ENCODE peak calls at places on chromosome 12, in nine cellular contexts. C is activated CD8-positive, alpha-beta T cell treated with anti-CD3 and anti-CD28 coated beads, Interleukin-2, amount 10 ng/mL, durations not matched to agents 7 days and 5 days; V is nephron progenitor cell; U is anterior cingulate cortex; G is fibroblast of the conjunctiva; H is RCC 7860; O is smooth muscle cell of the brain vasculature; N is HT1080; T is hepatic stellate cell. D is an unnamed sample.

GRCh38 chr12:103929909-103930786 is at the start of gene HSP90B1:
- DNase-seq in C (peak), V (peak), U (peak), G (peak), H (peak), O (peak), N (peak), T (peak), D (peak)

GRCh38 chr12:48390026-48390425 is 39.3 kb upstream of the ZNF641 start:
- DNase-seq in C (no peak), V (no peak), U (no peak), G (no peak), H (no peak), O (no peak), N (no peak), T (no peak), D (no peak)

GRCh38 chr12:71870409-71870808 is 30.9 kb downstream of the TBC1D15 start:
- DNase-seq in C (no peak), V (no peak), U (no peak), G (no peak), H (no peak), O (no peak), N (no peak), T (no peak), D (no peak)

GRCh38 chr12:4562034-4562657 is at the start of gene DYRK4:
- DNase-seq in C (no peak), V (peak), U (peak), G (peak), H (no peak), O (peak), N (no peak), T (peak), D (no peak)

GRCh38 chr12:7645395-7646177 is 20.1 kb downstream of the APOBEC1 start:
- DNase-seq in C (peak), V (peak), U (no peak), G (no peak), H (peak), O (peak), N (peak), T (peak), D (peak)

GRCh38 chr12:17334784-17335183 is 728.8 kb upstream of the LMO3 start:
- DNase-seq in C (no peak), V (no peak), U (no peak), G (no peak), H (no peak), O (no peak), N (no peak), T (no peak), D (no peak)

GRCh38 chr12:49990269-49990668 is 17.5 kb downstream of the AQP6 start:
- DNase-seq in C (no peak), V (no peak), U (no peak), G (peak), H (no peak), O (no peak), N (no peak), T (no peak), D (peak)

GRCh38 chr12:13816394-13816793 is 165.0 kb downstream of the GRIN2B start:
- DNase-seq in C (no peak), V (no peak), U (peak), G (no peak), H (no peak), O (no peak), N (no peak), T (no peak), D (no peak)

GRCh38 chr12:56636118-56636674 is 6.1 kb upstream of the BAZ2A start:
- DNase-seq in C (peak), V (peak), U (peak), G (peak), H (peak), O (peak), N (peak), T (peak), D (peak)

GRCh38 chr12:104138747-104139186 is 757 bp upstream of the NFYB start:
- DNase-seq in C (no peak), V (peak), U (peak), G (no peak), H (no peak), O (no peak), N (no peak), T (no peak), D (no peak)

GRCh38 chr12:93514853-93515252 is 47.5 kb downstream of the MRPL42 start:
- DNase-seq in C (no peak), V (no peak), U (no peak), G (peak), H (peak), O (no peak), N (peak), T (peak), D (peak)

GRCh38 chr12:47878918-47879481 is 25.8 kb downstream of the VDR start:
- DNase-seq in C (no peak), V (no peak), U (no peak), G (no peak), H (no peak), O (no peak), N (no peak), T (no peak), D (no peak)

GRCh38 chr12:131045705-131046460 is 92.2 kb downstream of the ADGRD1 start:
- DNase-seq in C (no peak), V (no peak), U (no peak), G (no peak), H (no peak), O (no peak), N (no peak), T (no peak), D (no peak)

GRCh38 chr12:47802312-47802711 is 17.4 kb downstream of the HDAC7 start:
- DNase-seq in C (no peak), V (no peak), U (no peak), G (no peak), H (no peak), O (no peak), N (no peak), T (no peak), D (no peak)

GRCh38 chr12:129868566-129868965 is 35.3 kb downstream of the TMEM132D start:
- DNase-seq in C (no peak), V (no peak), U (no peak), G (no peak), H (no peak), O (no peak), N (no peak), T (no peak), D (no peak)